ENCODE peak calls at places on chromosome 16, in eight cellular contexts. O, Y, K, I, V, R, M and C are unnamed samples.

GRCh38 chr16:84829168-84829965 is 9.6 kb downstream of the CRISPLD2 start:
- DNase-seq in I (no peak), R (peak), M (no peak), K (no peak), V (no peak), Y (no peak), O (no peak), C (no peak)

GRCh38 chr16:68194263-68194662 is 41.7 kb downstream of the ESRP2 start:
- DNase-seq in O (no peak), M (no peak), I (no peak), V (no peak), R (no peak), Y (no peak), K (no peak), C (no peak)

GRCh38 chr16:6111390-6111789 is 1013.8 kb upstream of the EEF2KMT start:
- DNase-seq in K (no peak), O (no peak), I (no peak), V (no peak), M (no peak), Y (no peak), R (no peak), C (no peak)

GRCh38 chr16:74700206-74701040 is at the start of gene MLKL:
- DNase-seq in Y (peak), V (peak), I (peak), R (no peak), K (no peak), O (peak), M (peak), C (peak)

GRCh38 chr16:57898961-57899360 is 72.0 kb downstream of the CNGB1 start:
- DNase-seq in I (no peak), K (no peak), R (no peak), M (peak), V (no peak), Y (no peak), O (no peak), C (no peak)

GRCh38 chr16:24315343-24315742 is 59.2 kb downstream of the CACNG3 start:
- DNase-seq in I (no peak), Y (no peak), M (no peak), R (no peak), O (no peak), V (no peak), K (no peak), C (no peak)

GRCh38 chr16:24635900-24636610 is 93.4 kb upstream of the TNRC6A start:
- DNase-seq in O (no peak), Y (peak), R (peak), K (no peak), M (peak), I (no peak), V (peak), C (no peak)

GRCh38 chr16:57422026-57422944 is 17.7 kb downstream of the CCL17 start:
- DNase-seq in O (no peak), R (peak), V (no peak), K (no peak), I (no peak), M (peak), Y (peak), C (no peak)

GRCh38 chr16:7216719-7217118 is 115.9 kb upstream of the RBFOX1 start:
- DNase-seq in R (no peak), V (no peak), K (no peak), O (no peak), M (no peak), I (no peak), Y (no peak), C (no peak)

GRCh38 chr16:74730049-74730683 is 29.5 kb upstream of the MLKL start:
- DNase-seq in O (no peak), Y (no peak), V (no peak), I (no peak), M (peak), R (no peak), K (no peak), C (no peak)

GRCh38 chr16:3681206-3681605 is 26.7 kb downstream of the DNASE1 start:
- DNase-seq in M (no peak), I (no peak), K (no peak), O (no peak), V (peak), R (no peak), Y (peak), C (no peak)

GRCh38 chr16:9050102-9050830 is 41.2 kb upstream of the HAPSTR1 start:
- DNase-seq in V (no peak), Y (no peak), K (peak), I (no peak), M (peak), O (no peak), R (no peak), C (peak)

GRCh38 chr16:73217654-73218053 is 169.7 kb upstream of the ZFHX3 start:
- DNase-seq in K (no peak), V (no peak), I (no peak), Y (no peak), M (no peak), O (no peak), R (no peak), C (no peak)
- TF ChIP-seq CTCF in K (peak), V (no peak), I (no peak), Y (peak), M (no peak), O (no peak), R (no peak), C (no peak)

GRCh38 chr16:88784856-88785105 is 239 bp downstream of the PIEZO1 start:
- DNase-seq in R (no peak), V (no peak), O (no peak), M (no peak), K (no peak), Y (no peak), I (no peak), C (no peak)

GRCh38 chr16:88785106-88785924 is at the start of gene PIEZO1:
- DNase-seq in I (peak), R (peak), O (peak), M (peak), K (no peak), Y (peak), V (peak), C (peak)

GRCh38 chr16:88783391-88784073 is 1.5 kb downstream of the PIEZO1 start:
- DNase-seq in R (no peak), M (no peak), O (no peak), I (peak), V (no peak), Y (no peak), K (no peak), C (no peak)

GRCh38 chr16:88782454-88783390 is 2.3 kb downstream of the PIEZO1 start:
- DNase-seq in V (no peak), O (no peak), K (no peak), I (peak), M (peak), Y (no peak), R (peak), C (peak)

GRCh38 chr16:88784074-88784855 is 755 bp downstream of the PIEZO1 start:
- DNase-seq in Y (peak), M (peak), R (peak), I (peak), V (peak), K (peak), O (no peak), C (peak)
- TF ChIP-seq CTCF in Y (peak), M (peak), R (peak), I (peak), V (peak), K (peak), O (peak), C (peak)

GRCh38 chr16:75996491-75996890 is 270.2 kb upstream of the CPHXL start:
- DNase-seq in I (no peak), K (no peak), O (no peak), V (no peak), M (peak), Y (no peak), R (no peak), C (no peak)
- TF ChIP-seq CTCF in I (no peak), K (no peak), O (no peak), V (no peak), M (no peak), Y (no peak), R (no peak), C (no peak)

DNA sequence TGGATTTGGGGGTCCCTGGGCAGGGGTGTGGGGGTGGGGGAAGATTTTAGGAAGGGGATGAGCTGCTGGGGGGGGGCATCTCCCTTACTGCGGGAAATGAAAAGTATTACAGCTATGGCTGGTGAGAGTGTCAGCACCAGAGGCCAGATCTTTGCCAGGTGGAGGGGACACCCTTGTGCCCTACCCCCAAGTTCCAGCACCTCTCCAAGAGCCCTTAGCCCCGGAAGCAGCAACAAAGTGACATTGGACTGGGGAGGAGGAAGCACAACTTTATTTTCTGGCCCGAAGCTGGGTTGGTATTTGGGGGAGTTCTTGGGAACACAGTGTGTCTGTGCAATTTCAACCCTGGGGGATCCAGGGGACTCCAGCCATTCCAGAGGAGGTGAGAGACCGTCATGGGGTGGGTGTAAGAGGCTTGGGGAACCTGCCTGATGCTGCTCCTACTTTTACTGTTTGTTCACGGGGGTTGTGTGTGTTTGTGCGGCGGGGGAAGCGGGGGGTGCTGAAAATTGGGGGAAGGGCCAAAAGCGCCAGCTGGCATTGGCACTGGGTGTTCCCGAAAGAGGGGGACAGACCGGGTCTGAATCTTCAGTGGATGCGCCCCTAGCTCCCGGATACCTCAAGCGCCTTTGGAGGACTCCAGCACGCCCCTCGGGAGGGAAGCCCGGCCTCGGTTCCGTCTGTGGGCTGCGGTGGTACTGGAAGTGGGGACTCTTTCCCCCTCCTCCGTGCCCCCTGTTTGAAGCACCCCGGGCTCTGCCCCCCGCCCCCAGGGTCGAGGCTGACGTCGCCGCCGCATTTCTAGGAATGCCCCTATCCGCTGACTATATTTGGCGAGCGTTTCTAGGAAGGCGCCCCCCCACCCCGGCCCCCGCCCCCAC is 230.3 kb downstream of the MRTFB start:
- DNase-seq in M (peak), R (peak), Y (peak), I (peak), O (no peak), V (no peak), K (no peak), C (peak)
- TF ChIP-seq CTCF in M (no peak), R (no peak), Y (no peak), I (no peak), O (no peak), V (no peak), K (no peak), C (no peak)

GRCh38 chr16:2386990-2387389 is 42.3 kb upstream of the CCNF start:
- DNase-seq in R (no peak), V (no peak), K (no peak), Y (no peak), O (no peak), M (no peak), I (no peak), C (no peak)
- TF ChIP-seq CTCF in R (no peak), V (no peak), K (peak), Y (no peak), O (no peak), M (peak), I (no peak), C (no peak)